ENCODE peak calls at places on chromosomes 16 and 17, in four cellular contexts. One of them, this sample, is unnamed.

GRCh38 chr17:50584116-50584515 is 23.6 kb downstream of the CACNA1G start:
- DNase-seq in HepG2: no peak
- DNase-seq in K562: no peak
- DNase-seq in WTC11: no peak
- DNase-seq in this sample: no peak

GRCh38 chr16:49466881-49467280 is 93.3 kb downstream of the C16orf78 start:
- DNase-seq in HepG2: no peak
- DNase-seq in K562: no peak
- DNase-seq in WTC11: no peak
- DNase-seq in this sample: no peak

GRCh38 chr17:82750241-82750905 is 1.5 kb upstream of the TBCD start:
- DNase-seq in HepG2: no peak
- DNase-seq in K562: no peak
- DNase-seq in WTC11: no peak
- DNase-seq in this sample: no peak

GRCh38 chr17:72305964-72306551 is 185.2 kb downstream of the SOX9 start:
- DNase-seq in HepG2: no peak
- DNase-seq in K562: no peak
- DNase-seq in WTC11: no peak
- DNase-seq in this sample: no peak

GRCh38 chr17:57708401-57708800 is 36.7 kb downstream of the CCDC182 start:
- DNase-seq in HepG2: no peak
- DNase-seq in K562: no peak
- DNase-seq in WTC11: no peak
- DNase-seq in this sample: no peak

GRCh38 chr17:40846515-40847155 is 20.4 kb downstream of the KRT12 start:
- DNase-seq in HepG2: no peak
- DNase-seq in K562: no peak
- DNase-seq in WTC11: no peak
- DNase-seq in this sample: no peak

GRCh38 chr17:83160443-83161297 is 81.3 kb downstream of the METRNL start:
- DNase-seq in HepG2: no peak
- DNase-seq in K562: no peak
- DNase-seq in WTC11: no peak
- DNase-seq in this sample: no peak

GRCh38 chr16:22075043-22075757 is 17.1 kb upstream of the VWA3A start:
- DNase-seq in HepG2: no peak
- DNase-seq in K562: no peak
- DNase-seq in WTC11: no peak
- DNase-seq in this sample: no peak

GRCh38 chr17:1894753-1895339 is 65.0 kb downstream of the RPA1 start:
- DNase-seq in HepG2: no peak
- DNase-seq in K562: no peak
- DNase-seq in WTC11: no peak
- DNase-seq in this sample: no peak

GRCh38 chr16:48542020-48542473 is 67.9 kb downstream of the N4BP1 start:
- DNase-seq in HepG2: no peak
- DNase-seq in K562: no peak
- DNase-seq in WTC11: no peak
- DNase-seq in this sample: no peak

GRCh38 chr17:44011876-44012275 is 2.9 kb downstream of the TMEM101 start:
- DNase-seq in HepG2: no peak
- DNase-seq in K562: no peak
- DNase-seq in WTC11: no peak
- DNase-seq in this sample: no peak

DNA sequence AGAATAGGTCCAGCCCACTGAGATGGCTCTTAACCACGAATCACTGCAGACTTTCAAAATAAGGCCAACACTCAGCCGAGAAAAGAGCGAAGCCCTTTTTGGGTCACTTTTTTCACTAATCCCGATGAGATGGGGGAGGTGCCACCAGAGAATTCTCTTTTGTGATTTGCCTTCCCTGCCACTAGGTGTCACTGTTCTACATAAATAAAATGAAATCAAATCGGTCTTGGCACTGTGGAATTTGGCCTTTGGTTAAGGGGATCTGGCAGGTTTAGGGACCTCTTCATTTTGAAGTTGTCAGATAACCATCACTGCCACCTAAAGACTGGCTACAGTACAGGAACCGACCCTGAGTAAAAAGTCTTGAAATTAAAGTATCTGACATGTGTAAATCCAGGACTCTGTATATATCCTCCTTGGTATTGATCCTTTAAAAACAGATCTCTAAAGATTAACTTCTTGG is 147.0 kb downstream of the HS3ST4 start:
- DNase-seq in HepG2: peak; percentile 69
- DNase-seq in K562: peak; percentile 57
- DNase-seq in WTC11: peak; percentile 19
- DNase-seq in this sample: peak; percentile 11
- TF ChIP-seq NR2C2 in HepG2: no peak
- TF ChIP-seq NR2C2 in K562: no peak
- TF ChIP-seq NR2C2 in WTC11: no peak
- TF ChIP-seq NR2C2 in this sample: no peak

DNA sequence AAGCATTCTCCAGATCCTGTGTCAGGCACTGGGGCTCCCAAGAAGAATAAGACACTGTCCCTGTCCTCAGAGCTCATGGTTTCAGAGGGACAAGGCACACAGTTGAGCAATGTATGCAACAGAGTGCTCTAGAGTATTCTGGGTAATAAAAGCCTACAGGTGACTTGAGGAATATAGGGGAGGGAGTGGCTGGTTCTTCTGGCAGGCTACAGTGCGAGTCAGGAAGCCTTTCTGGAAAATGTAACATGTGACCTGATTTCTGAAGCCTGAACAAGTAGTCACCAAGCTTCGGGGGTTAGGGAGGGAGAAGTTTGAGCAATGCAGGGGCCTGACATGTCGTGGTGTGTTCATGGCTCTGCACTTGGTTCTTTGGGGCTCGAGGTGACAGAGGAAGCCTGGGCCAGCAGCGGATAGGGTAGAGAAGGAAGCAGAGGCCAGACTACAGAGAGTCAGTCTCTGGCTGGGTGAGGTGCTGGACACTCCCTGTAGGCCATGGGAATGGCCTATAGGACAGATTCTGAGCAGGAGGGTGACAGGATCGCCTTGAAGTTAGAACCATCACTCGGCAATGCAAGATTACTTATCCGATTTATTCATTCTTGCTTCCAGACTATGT is 16.0 kb upstream of the LRRC75A start:
- DNase-seq in HepG2: no peak
- DNase-seq in K562: no peak
- DNase-seq in WTC11: no peak
- DNase-seq in this sample: no peak
- TF ChIP-seq NR2C2 in HepG2: no peak
- TF ChIP-seq NR2C2 in K562: no peak
- TF ChIP-seq NR2C2 in WTC11: no peak
- TF ChIP-seq NR2C2 in this sample: no peak

DNA sequence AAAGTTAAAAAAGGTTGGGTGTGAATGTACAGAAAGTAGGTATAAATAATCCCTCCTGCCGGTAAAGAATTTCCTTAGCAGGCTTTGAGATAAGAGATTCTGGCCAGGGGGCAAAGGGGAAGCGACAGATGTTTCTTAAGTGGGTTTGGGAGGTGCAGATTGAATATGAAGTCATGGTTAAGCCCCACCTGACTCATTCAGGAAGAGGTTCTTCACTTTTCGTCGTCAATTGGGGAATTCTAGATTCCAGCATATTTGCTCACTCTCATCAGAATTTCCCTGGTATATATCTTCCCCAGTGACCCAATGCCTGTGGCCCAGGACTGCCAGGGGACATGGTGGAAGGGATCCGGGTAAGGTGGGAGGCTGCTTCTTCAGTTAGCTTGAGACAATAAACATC is 127.8 kb downstream of the CPPED1 start:
- DNase-seq in HepG2: no peak
- DNase-seq in K562: peak; percentile 33
- DNase-seq in WTC11: no peak
- DNase-seq in this sample: no peak
- TF ChIP-seq NR2C2 in HepG2: no peak
- TF ChIP-seq NR2C2 in K562: no peak
- TF ChIP-seq NR2C2 in WTC11: no peak
- TF ChIP-seq NR2C2 in this sample: no peak

GRCh38 chr17:73634629-73635028 is 9.6 kb downstream of the SDK2 start:
- DNase-seq in HepG2: no peak
- DNase-seq in K562: no peak
- DNase-seq in WTC11: no peak
- DNase-seq in this sample: no peak
- TF ChIP-seq NR2C2 in HepG2: no peak
- TF ChIP-seq NR2C2 in K562: no peak
- TF ChIP-seq NR2C2 in WTC11: no peak
- TF ChIP-seq NR2C2 in this sample: no peak

This sample was measured in GM12878.